ENCODE peak calls at places on chromosome 9, in four cellular contexts. One of them, this sample, is unnamed.

GRCh38 chr9:135820661-135821060 is 86.7 kb downstream of the CAMSAP1 start:
- DNase-seq in sigmoid colon: no peak
- DNase-seq in esophagus muscularis mucosa: no peak
- DNase-seq in transverse colon: no peak
- DNase-seq in this sample: peak

GRCh38 chr9:78295177-78295575 is 1.7 kb upstream of the PSAT1 start:
- DNase-seq in transverse colon: no peak
- DNase-seq in sigmoid colon: no peak
- DNase-seq in esophagus muscularis mucosa: no peak
- DNase-seq in this sample: no peak

GRCh38 chr9:2220036-2220435 is 204.9 kb downstream of the SMARCA2 start:
- DNase-seq in sigmoid colon: no peak
- DNase-seq in transverse colon: no peak
- DNase-seq in esophagus muscularis mucosa: no peak
- DNase-seq in this sample: no peak

GRCh38 chr9:133585481-133586367 is 23.5 kb downstream of the FAM163B start:
- DNase-seq in sigmoid colon: no peak
- DNase-seq in transverse colon: no peak
- DNase-seq in esophagus muscularis mucosa: no peak
- DNase-seq in this sample: no peak

GRCh38 chr9:70601000-70601929 is 186.8 kb upstream of the KLF9 start:
- DNase-seq in sigmoid colon: peak
- DNase-seq in esophagus muscularis mucosa: peak
- DNase-seq in transverse colon: peak
- DNase-seq in this sample: peak

GRCh38 chr9:87119328-87119881 is 172.1 kb upstream of the GAS1 start:
- DNase-seq in transverse colon: peak
- DNase-seq in sigmoid colon: peak
- DNase-seq in esophagus muscularis mucosa: no peak
- DNase-seq in this sample: peak

GRCh38 chr9:130294664-130295063 is 29.1 kb downstream of the HMCN2 start:
- DNase-seq in transverse colon: no peak
- DNase-seq in sigmoid colon: no peak
- DNase-seq in esophagus muscularis mucosa: no peak
- DNase-seq in this sample: no peak

GRCh38 chr9:116175616-116176015 is 22.0 kb downstream of the PAPPA start:
- DNase-seq in esophagus muscularis mucosa: no peak
- DNase-seq in transverse colon: no peak
- DNase-seq in sigmoid colon: no peak
- DNase-seq in this sample: no peak

GRCh38 chr9:34562136-34562745 is 27.3 kb downstream of the CNTFR start:
- DNase-seq in esophagus muscularis mucosa: no peak
- DNase-seq in transverse colon: no peak
- DNase-seq in sigmoid colon: no peak
- DNase-seq in this sample: no peak

GRCh38 chr9:73615557-73615956 is 463.9 kb downstream of the ANXA1 start:
- DNase-seq in transverse colon: no peak
- DNase-seq in sigmoid colon: no peak
- DNase-seq in esophagus muscularis mucosa: no peak
- DNase-seq in this sample: no peak

GRCh38 chr9:17824191-17824926 is 245.5 kb downstream of the SH3GL2 start:
- DNase-seq in transverse colon: no peak
- DNase-seq in esophagus muscularis mucosa: no peak
- DNase-seq in sigmoid colon: no peak
- DNase-seq in this sample: no peak

GRCh38 chr9:74729129-74729710 is 158.5 kb downstream of the TRPM6 start:
- DNase-seq in esophagus muscularis mucosa: no peak
- DNase-seq in transverse colon: no peak
- DNase-seq in sigmoid colon: no peak
- DNase-seq in this sample: no peak

GRCh38 chr9:127791085-127791484 is 5.3 kb downstream of the CDK9 start:
- DNase-seq in sigmoid colon: no peak
- DNase-seq in transverse colon: no peak
- DNase-seq in esophagus muscularis mucosa: no peak
- DNase-seq in this sample: no peak

GRCh38 chr9:128317629-128318028 is 4.6 kb downstream of the TRUB2 start:
- DNase-seq in esophagus muscularis mucosa: no peak
- DNase-seq in transverse colon: no peak
- DNase-seq in sigmoid colon: no peak
- DNase-seq in this sample: no peak

GRCh38 chr9:134139081-134139480 is 3.2 kb downstream of the WDR5 start:
- DNase-seq in sigmoid colon: no peak
- DNase-seq in esophagus muscularis mucosa: no peak
- DNase-seq in transverse colon: no peak
- DNase-seq in this sample: no peak

GRCh38 chr9:21801683-21802417 is 586 bp upstream of the MTAP start:
- DNase-seq in sigmoid colon: peak
- DNase-seq in esophagus muscularis mucosa: no peak
- DNase-seq in transverse colon: peak
- DNase-seq in this sample: peak

GRCh38 chr9:86534572-86535258 is 180.5 kb upstream of the TUT7 start:
- DNase-seq in sigmoid colon: no peak
- DNase-seq in transverse colon: no peak
- DNase-seq in esophagus muscularis mucosa: no peak
- DNase-seq in this sample: no peak

GRCh38 chr9:136975624-136976023 is 1.7 kb upstream of the PTGDS start:
- DNase-seq in sigmoid colon: no peak
- DNase-seq in transverse colon: no peak
- DNase-seq in esophagus muscularis mucosa: no peak
- DNase-seq in this sample: no peak

GRCh38 chr9:34559616-34560546 is 29.6 kb downstream of the CNTFR start:
- DNase-seq in esophagus muscularis mucosa: no peak
- DNase-seq in sigmoid colon: no peak
- DNase-seq in transverse colon: peak
- DNase-seq in this sample: peak

GRCh38 chr9:131868766-131869165 is 128.9 kb upstream of the RAPGEF1 start:
- DNase-seq in esophagus muscularis mucosa: no peak
- DNase-seq in transverse colon: no peak
- DNase-seq in sigmoid colon: no peak
- DNase-seq in this sample: no peak

GRCh38 chr9:129395633-129396364 is 217.7 kb upstream of the IER5L start:
- DNase-seq in transverse colon: no peak
- DNase-seq in sigmoid colon: no peak
- DNase-seq in esophagus muscularis mucosa: no peak
- DNase-seq in this sample: no peak

GRCh38 chr9:129866373-129867137 is 31.3 kb downstream of the USP20 start:
- DNase-seq in esophagus muscularis mucosa: no peak
- DNase-seq in sigmoid colon: no peak
- DNase-seq in transverse colon: no peak
- DNase-seq in this sample: no peak

GRCh38 chr9:107336718-107337360 is 53.8 kb downstream of the RAD23B start:
- DNase-seq in esophagus muscularis mucosa: no peak
- DNase-seq in transverse colon: no peak
- DNase-seq in sigmoid colon: no peak
- DNase-seq in this sample: peak
- TF ChIP-seq POLR2A in esophagus muscularis mucosa: no peak
- TF ChIP-seq POLR2A in transverse colon: no peak
- TF ChIP-seq POLR2A in sigmoid colon: no peak
- TF ChIP-seq POLR2A in this sample: no peak

DNA sequence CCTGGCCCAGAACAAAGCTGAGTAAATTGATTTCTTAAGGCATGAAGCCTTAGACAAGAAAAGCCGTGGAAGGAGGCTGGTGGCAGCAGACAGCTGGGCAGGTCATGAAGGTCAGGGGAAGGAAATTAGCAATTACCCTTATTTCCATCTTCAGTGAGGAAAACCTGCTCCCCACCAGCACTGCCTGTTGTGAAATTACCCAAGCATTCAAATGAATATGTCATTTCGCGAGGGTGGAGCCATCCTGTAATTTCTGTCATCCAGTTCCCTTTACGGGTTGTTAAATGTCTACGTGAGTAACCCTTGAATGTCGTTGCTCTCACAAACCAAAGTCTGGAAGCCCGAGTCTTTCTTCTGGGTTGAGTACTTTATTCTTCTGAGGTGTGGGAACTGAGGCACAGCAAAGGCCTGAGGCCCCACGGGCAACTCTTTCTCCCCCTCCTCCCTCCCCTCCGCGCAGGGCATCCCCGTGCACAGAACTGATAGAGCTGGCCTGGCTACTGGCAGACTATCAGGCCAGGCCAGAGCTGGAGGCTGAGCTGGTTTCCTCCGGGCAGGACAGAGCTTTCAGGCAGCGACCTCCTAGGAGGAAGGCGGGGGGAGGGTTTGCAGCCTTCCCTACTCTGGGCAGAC is 22.0 kb upstream of the AK3 start:
- DNase-seq in sigmoid colon: peak
- DNase-seq in esophagus muscularis mucosa: peak
- DNase-seq in transverse colon: peak
- DNase-seq in this sample: no peak
- TF ChIP-seq CTCF in sigmoid colon: no peak
- TF ChIP-seq CTCF in esophagus muscularis mucosa: no peak
- TF ChIP-seq CTCF in transverse colon: no peak
- TF ChIP-seq CTCF in this sample: no peak

GRCh38 chr9:37423508-37423907 is 1.0 kb downstream of the GRHPR start:
- DNase-seq in transverse colon: no peak
- DNase-seq in sigmoid colon: no peak
- DNase-seq in esophagus muscularis mucosa: no peak
- DNase-seq in this sample: no peak

GRCh38 chr9:37424204-37424685 is 1.7 kb downstream of the GRHPR start:
- DNase-seq in transverse colon: no peak
- DNase-seq in sigmoid colon: no peak
- DNase-seq in esophagus muscularis mucosa: no peak
- DNase-seq in this sample: no peak

GRCh38 chr9:37420271-37421215 is 2.0 kb upstream of the GRHPR start:
- DNase-seq in transverse colon: no peak
- DNase-seq in esophagus muscularis mucosa: no peak
- DNase-seq in sigmoid colon: no peak
- DNase-seq in this sample: no peak

GRCh38 chr9:37421914-37422288 is 595 bp upstream of the GRHPR start:
- DNase-seq in transverse colon: no peak
- DNase-seq in sigmoid colon: no peak
- DNase-seq in esophagus muscularis mucosa: no peak
- DNase-seq in this sample: peak

DNA sequence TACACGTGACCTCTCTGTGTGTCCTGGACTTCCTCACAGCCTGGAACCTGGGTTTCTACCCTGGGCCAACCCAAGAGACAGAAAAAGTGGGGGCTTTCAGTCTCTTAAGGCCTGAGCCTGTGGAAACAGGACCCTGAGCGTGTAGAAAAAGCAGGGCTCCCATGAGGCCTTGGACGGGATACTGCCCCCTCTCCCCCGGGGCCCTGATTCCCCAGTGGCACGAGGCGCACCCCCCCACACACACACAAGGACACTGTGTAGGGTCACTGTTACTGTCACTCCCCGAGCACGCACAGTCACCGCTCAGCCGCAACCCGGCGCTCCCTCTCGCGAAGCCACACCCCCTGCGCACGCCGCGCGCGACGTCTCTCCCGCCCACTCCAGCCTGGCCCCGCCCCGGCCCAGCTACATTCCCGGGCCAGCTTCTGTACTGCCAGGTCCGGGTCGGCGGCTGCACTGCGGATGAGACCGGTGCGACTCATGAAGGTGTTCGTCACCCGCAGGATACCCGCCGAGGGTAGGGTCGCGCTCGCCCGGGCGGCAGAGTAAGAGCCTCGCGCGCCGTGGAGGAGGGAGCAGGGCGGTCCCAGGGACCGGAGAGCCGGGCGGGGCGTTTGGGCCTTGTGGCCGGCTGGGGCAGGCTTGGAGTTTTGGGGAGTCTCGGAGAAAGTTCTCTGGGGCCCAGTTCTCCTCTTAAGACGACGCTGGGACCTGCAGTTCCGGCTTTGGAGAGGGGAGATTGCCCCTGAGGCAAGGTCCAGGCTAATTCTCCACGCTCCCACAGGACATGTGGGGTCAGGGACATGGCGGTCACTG is at the start of gene GRHPR:
- DNase-seq in transverse colon: peak
- DNase-seq in esophagus muscularis mucosa: peak
- DNase-seq in sigmoid colon: peak
- DNase-seq in this sample: peak
- TF ChIP-seq POLR2AphosphoS5 in transverse colon: peak
- TF ChIP-seq POLR2AphosphoS5 in esophagus muscularis mucosa: peak
- TF ChIP-seq POLR2AphosphoS5 in sigmoid colon: peak
- TF ChIP-seq POLR2AphosphoS5 in this sample: no peak

DNA sequence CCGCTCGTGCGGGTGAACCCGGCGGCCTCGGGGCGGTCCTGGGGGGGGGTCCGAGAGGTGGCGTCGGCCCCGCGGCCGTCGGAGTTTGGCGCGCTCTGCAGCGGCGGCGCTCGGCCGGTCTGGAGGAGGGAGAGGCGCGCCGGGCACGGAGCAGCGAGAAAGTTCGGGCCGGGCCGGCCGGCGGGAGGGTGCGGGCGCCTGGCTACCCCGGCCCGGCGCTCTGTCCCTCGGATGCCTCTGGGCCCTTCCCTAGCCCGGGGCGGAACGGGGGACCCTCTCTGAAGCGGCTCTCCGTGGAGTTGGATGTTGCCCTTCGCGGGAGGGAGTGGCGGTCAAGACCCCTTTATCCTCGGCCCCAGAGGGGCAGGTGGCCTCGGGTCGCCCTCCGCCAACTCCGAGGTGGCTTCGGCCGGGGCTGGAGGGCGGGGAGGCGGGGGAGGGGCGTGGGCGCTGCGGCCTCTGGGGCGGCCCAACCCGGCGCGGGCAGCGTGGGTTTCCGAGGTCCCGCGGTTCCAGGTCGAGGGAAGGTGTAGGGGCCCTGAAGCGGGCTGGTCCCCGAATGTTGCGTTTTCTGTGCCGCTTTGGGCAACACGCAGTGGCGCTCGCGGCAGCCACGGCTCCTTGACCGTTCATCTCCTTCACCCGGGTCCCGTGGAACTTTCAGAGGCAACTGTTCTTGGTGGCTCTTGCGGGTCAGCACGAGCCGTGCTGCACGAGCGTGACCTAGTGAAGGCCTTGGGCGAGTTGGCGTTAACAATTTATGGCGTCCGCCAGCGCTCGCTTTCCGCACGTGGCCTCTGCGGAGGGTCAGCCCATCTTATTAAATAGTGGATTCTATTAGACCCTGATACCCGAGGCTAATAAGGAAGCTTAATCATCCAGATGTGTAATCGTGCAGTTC is 290.5 kb downstream of the DOCK8 start:
- DNase-seq in transverse colon: peak
- DNase-seq in esophagus muscularis mucosa: no peak
- DNase-seq in sigmoid colon: peak
- DNase-seq in this sample: peak
- TF ChIP-seq POLR2A in transverse colon: no peak
- TF ChIP-seq POLR2A in esophagus muscularis mucosa: no peak
- TF ChIP-seq POLR2A in sigmoid colon: no peak
- TF ChIP-seq POLR2A in this sample: no peak

GRCh38 chr9:124410321-124410913 is 4.8 kb downstream of the PSMB7 start:
- DNase-seq in sigmoid colon: no peak
- DNase-seq in transverse colon: no peak
- DNase-seq in esophagus muscularis mucosa: no peak
- DNase-seq in this sample: no peak
- TF ChIP-seq CTCF in sigmoid colon: no peak
- TF ChIP-seq CTCF in transverse colon: peak
- TF ChIP-seq CTCF in esophagus muscularis mucosa: no peak
- TF ChIP-seq CTCF in this sample: no peak

DNA sequence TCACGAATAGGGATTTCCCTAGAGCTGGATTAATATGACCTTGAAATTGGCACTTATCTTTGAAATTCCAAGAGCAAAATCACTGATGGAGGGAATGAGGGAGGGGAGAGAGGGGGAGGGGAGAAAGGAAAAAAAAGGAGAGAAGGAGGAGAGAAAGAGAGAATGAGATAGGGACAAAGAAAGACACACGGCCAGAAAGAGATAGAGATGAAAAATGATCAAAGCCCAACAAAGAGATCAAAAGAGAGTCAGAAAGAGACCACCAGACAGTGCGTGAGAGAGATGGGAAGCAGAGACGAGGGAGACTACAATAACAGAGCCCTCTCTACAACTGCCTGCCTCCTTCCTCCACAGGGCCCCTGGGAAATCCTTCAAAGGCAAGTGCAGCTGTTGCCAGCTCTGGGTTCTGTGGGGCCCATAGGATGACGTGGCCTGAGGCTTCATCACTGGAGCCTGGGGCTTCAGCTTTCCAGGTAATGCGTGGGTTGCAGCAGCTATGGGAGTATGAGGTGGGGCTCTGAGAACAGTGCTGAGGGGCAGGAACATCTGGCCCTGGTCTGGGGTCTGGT is 58.3 kb upstream of the SHB start:
- DNase-seq in transverse colon: no peak
- DNase-seq in esophagus muscularis mucosa: no peak
- DNase-seq in sigmoid colon: no peak
- DNase-seq in this sample: no peak
- TF ChIP-seq POLR2AphosphoS5 in transverse colon: no peak
- TF ChIP-seq POLR2AphosphoS5 in esophagus muscularis mucosa: no peak
- TF ChIP-seq POLR2AphosphoS5 in sigmoid colon: no peak
- TF ChIP-seq POLR2AphosphoS5 in this sample: no peak